ENCODE peak calls at places on chromosomes 4 and X, in five cellular contexts. One of them, this sample, is unnamed.

GRCh38 chr4:170849969-170850368 is 760.2 kb upstream of the AADAT start:
- DNase-seq in upper lobe of left lung: no peak
- DNase-seq in retina: no peak
- DNase-seq in KBM-7: peak; percentile 5
- DNase-seq in CD8-positive, alpha-beta memory T cell: no peak
- DNase-seq in this sample: no peak

GRCh38 chrX:39830414-39830813 is 267.3 kb downstream of the BCOR start:
- DNase-seq in upper lobe of left lung: no peak
- DNase-seq in retina: no peak
- DNase-seq in KBM-7: no peak
- DNase-seq in CD8-positive, alpha-beta memory T cell: no peak
- DNase-seq in this sample: no peak

GRCh38 chrX:129523076-129524055 is at the start of gene SMARCA1:
- DNase-seq in upper lobe of left lung: peak; percentile 36
- DNase-seq in retina: peak; percentile 80
- DNase-seq in KBM-7: peak; percentile 23
- DNase-seq in CD8-positive, alpha-beta memory T cell: no peak
- DNase-seq in this sample: peak; percentile 3

GRCh38 chr4:185296665-185297460 is 87.5 kb downstream of the SNX25 start:
- DNase-seq in upper lobe of left lung: no peak
- DNase-seq in retina: no peak
- DNase-seq in KBM-7: no peak
- DNase-seq in CD8-positive, alpha-beta memory T cell: no peak
- DNase-seq in this sample: no peak

GRCh38 chr4:145171919-145172318 is 8.5 kb downstream of the OTUD4 start:
- DNase-seq in upper lobe of left lung: peak; percentile 53
- DNase-seq in retina: no peak
- DNase-seq in KBM-7: no peak
- DNase-seq in CD8-positive, alpha-beta memory T cell: no peak
- DNase-seq in this sample: no peak

GRCh38 chr4:8850074-8850829 is 21.4 kb downstream of the HMX1 start:
- DNase-seq in upper lobe of left lung: no peak
- DNase-seq in retina: peak; percentile 5
- DNase-seq in KBM-7: no peak
- DNase-seq in CD8-positive, alpha-beta memory T cell: peak; percentile 22
- DNase-seq in this sample: no peak

GRCh38 chr4:87807402-87807801 is 8.0 kb downstream of the IBSP start:
- DNase-seq in upper lobe of left lung: no peak
- DNase-seq in retina: no peak
- DNase-seq in KBM-7: no peak
- DNase-seq in CD8-positive, alpha-beta memory T cell: no peak
- DNase-seq in this sample: no peak

GRCh38 chr4:182536221-182536620 is 293.0 kb downstream of the TENM3 start:
- DNase-seq in upper lobe of left lung: no peak
- DNase-seq in retina: peak; percentile 54
- DNase-seq in KBM-7: no peak
- DNase-seq in CD8-positive, alpha-beta memory T cell: no peak
- DNase-seq in this sample: no peak

GRCh38 chr4:123699823-123700822 is 303.5 kb downstream of the SPRY1 start:
- DNase-seq in upper lobe of left lung: no peak
- DNase-seq in retina: no peak
- DNase-seq in KBM-7: no peak
- DNase-seq in CD8-positive, alpha-beta memory T cell: no peak
- DNase-seq in this sample: no peak

GRCh38 chrX:23312136-23312535 is 22.5 kb upstream of the PTCHD1 start:
- DNase-seq in upper lobe of left lung: no peak
- DNase-seq in retina: no peak
- DNase-seq in KBM-7: no peak
- DNase-seq in CD8-positive, alpha-beta memory T cell: no peak
- DNase-seq in this sample: no peak

GRCh38 chr4:57430706-57431105 is 320.5 kb upstream of the IGFBP7 start:
- DNase-seq in upper lobe of left lung: no peak
- DNase-seq in retina: no peak
- DNase-seq in KBM-7: no peak
- DNase-seq in CD8-positive, alpha-beta memory T cell: no peak
- DNase-seq in this sample: no peak

GRCh38 chr4:140533951-140534480 is 10.0 kb downstream of the ELMOD2 start:
- DNase-seq in upper lobe of left lung: no peak
- DNase-seq in retina: no peak
- DNase-seq in KBM-7: no peak
- DNase-seq in CD8-positive, alpha-beta memory T cell: no peak
- DNase-seq in this sample: no peak

GRCh38 chr4:158796370-158797140 is 27.7 kb downstream of the FNIP2 start:
- DNase-seq in upper lobe of left lung: peak; percentile 61
- DNase-seq in retina: no peak
- DNase-seq in KBM-7: no peak
- DNase-seq in CD8-positive, alpha-beta memory T cell: no peak
- DNase-seq in this sample: no peak

GRCh38 chr4:15682790-15683495 is 1.3 kb downstream of the FAM200B start:
- DNase-seq in upper lobe of left lung: no peak
- DNase-seq in retina: no peak
- DNase-seq in KBM-7: no peak
- DNase-seq in CD8-positive, alpha-beta memory T cell: no peak
- DNase-seq in this sample: no peak

GRCh38 chrX:10414872-10415703 is 205.3 kb downstream of the MID1 start:
- DNase-seq in upper lobe of left lung: no peak
- DNase-seq in retina: peak; percentile 29
- DNase-seq in KBM-7: no peak
- DNase-seq in CD8-positive, alpha-beta memory T cell: no peak
- DNase-seq in this sample: no peak

GRCh38 chrX:20463296-20464075 is 196.8 kb upstream of the RPS6KA3 start:
- DNase-seq in upper lobe of left lung: no peak
- DNase-seq in retina: no peak
- DNase-seq in KBM-7: no peak
- DNase-seq in CD8-positive, alpha-beta memory T cell: no peak
- DNase-seq in this sample: no peak

GRCh38 chrX:71671043-71671829 is 3.9 kb downstream of the LOC101059915 start:
- DNase-seq in upper lobe of left lung: no peak
- DNase-seq in retina: no peak
- DNase-seq in KBM-7: peak; percentile 42
- DNase-seq in CD8-positive, alpha-beta memory T cell: no peak
- DNase-seq in this sample: no peak

GRCh38 chr4:165711912-165712311 is 161.1 kb upstream of the TLL1 start:
- DNase-seq in upper lobe of left lung: no peak
- DNase-seq in retina: no peak
- DNase-seq in KBM-7: no peak
- DNase-seq in CD8-positive, alpha-beta memory T cell: no peak
- DNase-seq in this sample: no peak

GRCh38 chrX:154317391-154318000 is 21.9 kb downstream of the TKTL1 start:
- DNase-seq in upper lobe of left lung: no peak
- DNase-seq in retina: peak; percentile 24
- DNase-seq in KBM-7: peak; percentile 45
- DNase-seq in CD8-positive, alpha-beta memory T cell: no peak
- DNase-seq in this sample: no peak

GRCh38 chr4:8643441-8643840 is 50.9 kb downstream of the CPZ start:
- DNase-seq in upper lobe of left lung: no peak
- DNase-seq in retina: peak; percentile 15
- DNase-seq in KBM-7: no peak
- DNase-seq in CD8-positive, alpha-beta memory T cell: no peak
- DNase-seq in this sample: no peak

GRCh38 chr4:33714971-33715370 is 2529.3 kb downstream of the ARAP2 start:
- DNase-seq in upper lobe of left lung: no peak
- DNase-seq in retina: no peak
- DNase-seq in KBM-7: no peak
- DNase-seq in CD8-positive, alpha-beta memory T cell: no peak
- DNase-seq in this sample: no peak

GRCh38 chr4:26962720-26963119 is 102.1 kb downstream of the STIM2 start:
- DNase-seq in upper lobe of left lung: no peak
- DNase-seq in retina: no peak
- DNase-seq in KBM-7: no peak
- DNase-seq in CD8-positive, alpha-beta memory T cell: no peak
- DNase-seq in this sample: no peak

GRCh38 chrX:11474021-11474420 is 180.8 kb downstream of the AMELX start:
- DNase-seq in upper lobe of left lung: no peak
- DNase-seq in retina: no peak
- DNase-seq in KBM-7: no peak
- DNase-seq in CD8-positive, alpha-beta memory T cell: no peak
- DNase-seq in this sample: no peak

GRCh38 chr4:109046549-109047171 is 255.8 kb downstream of the COL25A1 start:
- DNase-seq in upper lobe of left lung: no peak
- DNase-seq in retina: no peak
- DNase-seq in KBM-7: no peak
- DNase-seq in CD8-positive, alpha-beta memory T cell: no peak
- DNase-seq in this sample: no peak

This sample was measured in naive B cell.